ENCODE peak calls at places on chromosomes 16 and 17, in nine cellular contexts. C is activated naive CD4-positive, alpha-beta T cell; K is mesendoderm; S is skeletal muscle cell; G is AG10803; F is neuronal stem cell; N is Right ventricle myocardium superior; V is AG08396; I is ACHN. W is an unnamed sample.

GRCh38 chr17:74180336-74180735 is 23.1 kb upstream of the RPL38 start:
- DNase-seq in C (no peak), F (no peak), K (no peak), N (no peak), I (no peak), V (no peak), G (no peak), S (no peak), W (no peak)

GRCh38 chr16:84739349-84740124 is 39.7 kb downstream of the USP10 start:
- DNase-seq in G (peak; percentile 91), S (peak; percentile 79), V (peak; percentile 81), I (peak; percentile 65), C (no peak), K (no peak), F (no peak), N (no peak), W (no peak)

GRCh38 chr16:1046271-1046955 is 26.1 kb upstream of the SSTR5 start:
- DNase-seq in G (no peak), K (no peak), V (no peak), S (no peak), C (no peak), N (no peak), F (no peak), I (no peak), W (no peak)

GRCh38 chr17:78337244-78338109 is 22.4 kb downstream of the SOCS3 start:
- DNase-seq in C (no peak), S (peak; percentile 92), F (no peak), G (peak; percentile 87), K (peak; percentile 42), V (no peak), I (no peak), N (no peak), W (no peak)

GRCh38 chr17:16328997-16329396 is 24.3 kb downstream of the CENPV start:
- DNase-seq in N (no peak), I (no peak), F (no peak), G (no peak), S (no peak), K (peak; percentile 22), C (no peak), V (no peak), W (no peak)

GRCh38 chr17:18184143-18185007 is 747 bp downstream of the ALKBH5 start:
- DNase-seq in C (peak; percentile 61), I (peak; percentile 42), V (peak; percentile 53), K (peak; percentile 68), S (no peak), G (peak; percentile 42), N (peak; percentile 63), F (peak; percentile 33), W (no peak)

GRCh38 chr17:10060526-10060925 is 137.9 kb downstream of the GAS7 start:
- DNase-seq in S (no peak), I (no peak), N (no peak), V (no peak), G (no peak), F (no peak), C (no peak), K (no peak), W (no peak)

GRCh38 chr16:80804061-80804450 is 342 bp downstream of the CDYL2 start:
- DNase-seq in C (peak; percentile 54), G (peak; percentile 75), K (peak; percentile 37), N (peak; percentile 72), I (peak; percentile 59), S (peak; percentile 39), F (peak; percentile 40), V (peak; percentile 79), W (no peak)

GRCh38 chr16:75593825-75594820 is 27.9 kb downstream of the GABARAPL2 start:
- DNase-seq in F (no peak), C (no peak), I (peak; percentile 24), S (no peak), K (peak; percentile 88), N (no peak), V (peak; percentile 56), G (peak; percentile 84), W (no peak)

GRCh38 chr17:78343433-78344201 is 16.3 kb downstream of the SOCS3 start:
- DNase-seq in F (no peak), C (peak; percentile 75), I (no peak), S (no peak), V (no peak), G (no peak), N (no peak), K (no peak), W (no peak)

GRCh38 chr16:54033747-54034146 is 252.8 kb downstream of the IRX3 start:
- DNase-seq in N (no peak), K (no peak), I (no peak), S (no peak), F (no peak), C (no peak), G (no peak), V (no peak), W (no peak)

GRCh38 chr17:4074831-4075495 is 67.9 kb downstream of the ZZEF1 start:
- DNase-seq in V (peak; percentile 22), K (peak; percentile 58), F (peak; percentile 29), C (no peak), N (no peak), G (peak; percentile 36), S (no peak), I (peak; percentile 68), W (peak; percentile 9)

GRCh38 chr16:29926675-29927522 is 873 bp upstream of the KCTD13 start:
- DNase-seq in C (no peak), S (no peak), F (no peak), I (peak; percentile 40), G (peak; percentile 34), N (no peak), V (peak; percentile 39), K (no peak), W (no peak)

GRCh38 chr16:78775161-78775561 is 675.7 kb downstream of the WWOX start:
- DNase-seq in I (no peak), V (no peak), S (no peak), K (no peak), N (no peak), F (no peak), G (no peak), C (no peak), W (no peak)

GRCh38 chr17:41975099-41976083 is 8.8 kb downstream of the CNP start:
- DNase-seq in V (peak; percentile 64), F (no peak), K (no peak), S (no peak), C (no peak), I (no peak), G (peak; percentile 68), N (no peak), W (no peak)

GRCh38 chr17:67052720-67053437 is 8.5 kb downstream of the CACNG1 start:
- DNase-seq in I (no peak), C (no peak), N (no peak), V (no peak), K (no peak), S (no peak), F (no peak), G (no peak), W (no peak)